ENCODE peak calls at places on chromosomes 4 and X, in seven cellular contexts. T is GM23248, S is IMR-90, U is cardiac fibroblast, B is hepatocyte, D is fibroblast of pulmonary artery, L is suprapubic skin. I is an unnamed sample.
A peak's percentile ranks its signal among the peaks of the same experiment; 100 is the strongest.

GRCh38 chrX:123081766-123082165 is 102.3 kb upstream of the GRIA3 start:
- DNase-seq in D (no peak), T (peak; percentile 61), U (peak; percentile 62), B (no peak), L (no peak), S (no peak), I (no peak)

GRCh38 chrX:52574416-52575275 is 57.8 kb upstream of the XAGE1B start:
- DNase-seq in U (peak; percentile 74), L (no peak), T (peak; percentile 67), B (peak; percentile 71), D (peak; percentile 68), S (peak; percentile 61), I (no peak)

GRCh38 chr4:32662803-32663202 is 1942.6 kb downstream of the PCDH7 start:
- DNase-seq in T (no peak), U (no peak), B (no peak), L (no peak), D (no peak), S (no peak), I (no peak)

GRCh38 chr4:16116019-16116418 is 32.2 kb upstream of the PROM1 start:
- DNase-seq in B (no peak), S (no peak), T (no peak), U (no peak), L (no peak), D (no peak), I (peak; percentile 76)

GRCh38 chrX:114071412-114071811 is 512.5 kb upstream of the HTR2C start:
- DNase-seq in L (no peak), D (no peak), T (no peak), S (no peak), B (no peak), U (no peak), I (no peak)

GRCh38 chrX:17470136-17470535 is 95.1 kb downstream of the NHS start:
- DNase-seq in B (no peak), S (peak; percentile 42), U (peak; percentile 21), L (no peak), T (peak; percentile 40), D (peak; percentile 47), I (no peak)

GRCh38 chrX:41921492-41922124 is 1.7 kb downstream of the CASK start:
- DNase-seq in U (peak; percentile 64), B (no peak), L (no peak), T (peak; percentile 68), S (peak; percentile 37), D (peak; percentile 73), I (no peak)

GRCh38 chr4:154164931-154165839 is 326.4 kb downstream of the DCHS2 start:
- DNase-seq in T (peak; percentile 96), D (peak; percentile 78), L (no peak), U (peak; percentile 85), B (peak; percentile 16), S (peak; percentile 77), I (peak; percentile 23)

GRCh38 chrX:153871946-153872878 is 13.8 kb downstream of the L1CAM start:
- DNase-seq in B (no peak), S (no peak), T (no peak), U (no peak), D (no peak), L (no peak), I (no peak)

GRCh38 chrX:68708503-68709290 is 61.2 kb downstream of the STARD8 start:
- DNase-seq in S (no peak), L (no peak), B (no peak), D (peak; percentile 33), U (peak; percentile 16), T (peak; percentile 15), I (no peak)
- H3K4me3 ChIP-seq in S (no peak overlapping the region), L (no peak overlapping the region), B (no peak overlapping the region), D (no peak overlapping the region), U (no peak overlapping the region), T (no peak overlapping the region), I (no peak overlapping the region)

GRCh38 chr4:60088803-60089202 is 1111.3 kb upstream of the ADGRL3 start:
- DNase-seq in U (no peak), S (no peak), L (no peak), D (no peak), B (no peak), T (no peak), I (no peak)
- H3K4me3 ChIP-seq in U (no peak overlapping the region), S (no peak overlapping the region), L (no peak overlapping the region), D (no peak overlapping the region), B (no peak overlapping the region), T (no peak overlapping the region), I (no peak overlapping the region)

DNA sequence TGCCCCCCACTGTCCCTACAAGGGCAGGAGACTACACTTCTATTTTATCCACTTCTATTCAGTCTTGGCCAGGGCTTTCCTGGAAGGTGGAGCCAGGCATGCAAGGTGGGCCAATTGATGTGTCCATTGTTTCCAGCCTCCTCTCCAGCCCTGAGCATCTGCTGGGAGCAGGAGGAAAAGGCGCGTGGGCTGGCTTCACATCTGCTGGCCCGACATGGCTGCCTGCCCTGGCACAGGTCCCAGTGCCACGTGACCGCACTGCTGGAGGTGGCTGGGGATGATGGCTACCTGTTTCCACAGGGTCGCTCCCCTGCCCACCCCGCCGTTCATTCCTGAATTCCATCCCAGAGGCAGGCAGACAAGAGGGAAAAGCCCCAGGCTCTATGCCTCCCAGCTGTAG is 247.7 kb downstream of the AFAP1 start:
- DNase-seq in D (peak; percentile 13), S (peak; percentile 15), L (no peak), T (peak; percentile 22), B (no peak), U (no peak), I (no peak)
- H3K4me3 ChIP-seq in D (no peak overlapping the region), S (no peak overlapping the region), L (no peak overlapping the region), T (no peak overlapping the region), B (no peak overlapping the region), U (no peak overlapping the region), I (no peak overlapping the region)

GRCh38 chrX:110157444-110157843 is 154.5 kb downstream of the TMEM164 start:
- DNase-seq in T (no peak), S (no peak), D (no peak), L (no peak), U (no peak), B (no peak), I (no peak)

GRCh38 chrX:110159235-110159634 is 156.3 kb downstream of the TMEM164 start:
- DNase-seq in D (no peak), S (no peak), U (no peak), L (no peak), T (no peak), B (no peak), I (no peak)

GRCh38 chrX:110156167-110156754 is 153.3 kb downstream of the TMEM164 start:
- DNase-seq in B (no peak), T (peak; percentile 34), D (no peak), U (peak; percentile 28), S (no peak), L (no peak), I (no peak)

GRCh38 chrX:110153900-110154299 is 151.0 kb downstream of the TMEM164 start:
- DNase-seq in L (no peak), B (no peak), U (no peak), S (no peak), D (no peak), T (no peak), I (no peak)

DNA sequence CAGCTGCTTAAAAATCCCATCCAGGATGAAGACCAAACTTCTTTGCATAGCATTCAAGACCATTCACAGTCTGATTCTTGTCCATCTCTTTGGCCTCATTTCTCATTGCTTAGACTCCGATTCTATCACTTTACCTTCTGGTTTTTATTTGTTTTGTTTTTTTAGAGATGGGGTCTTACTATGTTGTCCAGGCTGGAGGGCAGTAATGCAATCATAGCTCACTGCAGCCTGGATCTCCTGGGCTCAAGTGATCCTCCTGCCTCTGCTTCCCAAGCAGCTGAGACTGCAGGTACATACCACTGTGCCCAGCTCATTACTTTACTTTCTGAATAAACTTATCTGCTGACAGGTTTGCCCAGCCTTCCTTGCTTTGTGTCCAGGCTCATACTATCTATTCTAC is 152.8 kb downstream of the TMEM164 start:
- DNase-seq in S (no peak), B (no peak), U (no peak), T (no peak), L (no peak), D (no peak), I (no peak)
- H3K4me3 ChIP-seq in S (no peak overlapping the region), B (no peak overlapping the region), U (no peak overlapping the region), T (no peak overlapping the region), L (no peak overlapping the region), D (no peak overlapping the region), I (no peak overlapping the region)

GRCh38 chr4:77466430-77466829 is 139.2 kb upstream of the CXCL13 start:
- DNase-seq in U (no peak), D (no peak), L (no peak), B (no peak), S (no peak), T (no peak), I (no peak)
- H3K4me3 ChIP-seq in U (no peak overlapping the region), D (no peak overlapping the region), L (no peak overlapping the region), B (no peak overlapping the region), S (no peak overlapping the region), T (no peak overlapping the region), I (no peak overlapping the region)

GRCh38 chrX:66014560-66014959 is 25.3 kb downstream of the VSIG4 start:
- DNase-seq in B (no peak), D (no peak), T (no peak), S (no peak), U (no peak), L (no peak), I (no peak)
- H3K4me3 ChIP-seq in B (no peak overlapping the region), D (no peak overlapping the region), T (no peak overlapping the region), S (no peak overlapping the region), U (no peak overlapping the region), L (no peak overlapping the region), I (no peak overlapping the region)

GRCh38 chr4:170052919-170053318 is 26.7 kb upstream of the MFAP3L start:
- DNase-seq in B (no peak), U (no peak), L (no peak), T (no peak), S (no peak), D (no peak), I (no peak)

GRCh38 chr4:170051402-170051801 is 25.2 kb upstream of the MFAP3L start:
- DNase-seq in T (no peak), B (no peak), S (no peak), L (no peak), D (no peak), U (no peak), I (no peak)

GRCh38 chr4:170047774-170048354 is 21.7 kb upstream of the MFAP3L start:
- DNase-seq in T (peak; percentile 71), S (peak; percentile 71), B (peak; percentile 84), L (peak; percentile 84), D (peak; percentile 84), U (peak; percentile 87), I (peak; percentile 31)

GRCh38 chr4:170049793-170050192 is 23.6 kb upstream of the MFAP3L start:
- DNase-seq in U (no peak), S (no peak), T (no peak), L (no peak), B (no peak), D (no peak), I (no peak)
- H3K4me3 ChIP-seq in U (no peak overlapping the region), S (no peak overlapping the region), T (no peak overlapping the region), L (no peak overlapping the region), B (no peak overlapping the region), D (no peak overlapping the region), I (no peak overlapping the region)

I was measured in lower leg skin.